ENCODE peak calls at places on chromosomes 6 and 20, in five cellular contexts. M is HCT116; T is WTC11; J is CD4-positive, alpha-beta T cell; P is astrocyte of the spinal cord. Z is an unnamed sample.

GRCh38 chr20:1874534-1875168 is 20.6 kb upstream of the SIRPA start:
- DNase-seq in M (no peak), T (no peak), J (no peak), P (no peak), Z (no peak)

GRCh38 chr6:157329829-157330228 is 6.5 kb upstream of the TMEM242 start:
- DNase-seq in M (no peak), T (no peak), J (no peak), P (no peak), Z (no peak)

GRCh38 chr20:40265872-40266533 is 423.0 kb downstream of the MAFB start:
- DNase-seq in M (no peak), T (peak; percentile 36), J (no peak), P (peak; percentile 26), Z (no peak)

GRCh38 chr6:164303092-164304007 is 888.8 kb downstream of the QKI start:
- DNase-seq in M (no peak), T (no peak), J (no peak), P (peak; percentile 27), Z (no peak)

GRCh38 chr6:10719386-10720228 is 3.3 kb upstream of the TMEM14C start:
- DNase-seq in M (no peak), T (no peak), J (peak; percentile 9), P (peak; percentile 7), Z (peak; percentile 39)

GRCh38 chr6:42021847-42022754 is 28.2 kb upstream of the TAF8 start:
- DNase-seq in M (no peak), T (peak; percentile 30), J (peak; percentile 59), P (no peak), Z (peak; percentile 50)

GRCh38 chr6:15621203-15622044 is 41.4 kb downstream of the DTNBP1 start:
- DNase-seq in M (no peak), T (peak; percentile 55), J (no peak), P (no peak), Z (no peak)

GRCh38 chr6:19759117-19759880 is 77.9 kb upstream of the ID4 start:
- DNase-seq in M (no peak), T (no peak), J (no peak), P (peak; percentile 78), Z (no peak)

GRCh38 chr6:111222341-111222740 is 135.0 kb downstream of the SLC16A10 start:
- DNase-seq in M (no peak), T (no peak), J (no peak), P (no peak), Z (no peak)

GRCh38 chr6:108359901-108360882 is 65.3 kb downstream of the AFG1L start:
- DNase-seq in M (no peak), T (no peak), J (no peak), P (peak; percentile 48), Z (no peak)

GRCh38 chr20:52761867-52762266 is 210.3 kb upstream of the TSHZ2 start:
- DNase-seq in M (no peak), T (no peak), J (no peak), P (no peak), Z (no peak)

GRCh38 chr20:45368221-45368980 is 5.4 kb downstream of the SYS1 start:
- DNase-seq in M (no peak), T (no peak), J (no peak), P (no peak), Z (no peak)

GRCh38 chr6:44989391-44989790 is 338.7 kb upstream of the RUNX2 start:
- DNase-seq in M (no peak), T (no peak), J (no peak), P (no peak), Z (no peak)

GRCh38 chr6:64238071-64238470 is 602.5 kb downstream of the PHF3 start:
- DNase-seq in M (no peak), T (no peak), J (no peak), P (no peak), Z (no peak)

Z was measured in effector CD8-positive, alpha-beta T cell.